ENCODE peak calls at places on chromosomes 12 and 14, in five cellular contexts. U is Daoy; P is activated naive CD4-positive, alpha-beta T cell treated with anti-CD3 and anti-CD28 coated beads, Interleukin-2, amount 10 ng/mL, durations not matched to agents 7 days and 5 days; J is sciatic nerve; C is HL-60. E is an unnamed sample.
A peak's percentile ranks its signal among the peaks of the same experiment; 100 is the strongest.

GRCh38 chr14:74882103-74882920 is 596 bp downstream of the DLST start:
- DNase-seq in U (peak; percentile 45), P (peak; percentile 72), J (peak; percentile 61), C (no peak), E (peak; percentile 68)

GRCh38 chr12:97595423-97595822 is 132.8 kb downstream of the RMST start:
- DNase-seq in U (no peak), P (no peak), J (no peak), C (no peak), E (no peak)

GRCh38 chr14:95136631-95137030 is 20.7 kb downstream of the DICER1 start:
- DNase-seq in U (no peak), P (no peak), J (no peak), C (no peak), E (no peak)

GRCh38 chr12:84793558-84794367 is 118.8 kb downstream of the SLC6A15 start:
- DNase-seq in U (peak; percentile 19), P (no peak), J (no peak), C (no peak), E (no peak)

GRCh38 chr14:70641548-70642312 is at the start of gene TTC9:
- DNase-seq in U (peak; percentile 35), P (peak; percentile 62), J (no peak), C (no peak), E (peak; percentile 6)

GRCh38 chr12:132424118-132424438 is 65.9 kb upstream of the FBRSL1 start:
- DNase-seq in U (no peak), P (no peak), J (no peak), C (no peak), E (no peak)

GRCh38 chr12:9064201-9064814 is 51.4 kb downstream of the A2M start:
- DNase-seq in U (peak; percentile 60), P (peak; percentile 70), J (peak; percentile 74), C (peak; percentile 5), E (peak; percentile 64)

GRCh38 chr14:88045705-88046104 is 40.8 kb downstream of the GPR65 start:
- DNase-seq in U (no peak), P (no peak), J (no peak), C (no peak), E (no peak)

GRCh38 chr12:27493260-27493935 is 30.6 kb upstream of the PPFIBP1 start:
- DNase-seq in U (no peak), P (no peak), J (no peak), C (no peak), E (no peak)

GRCh38 chr12:19450362-19450761 is 11.1 kb downstream of the AEBP2 start:
- DNase-seq in U (no peak), P (no peak), J (no peak), C (no peak), E (no peak)

GRCh38 chr14:28777773-28778606 is 11.4 kb downstream of the FOXG1 start:
- DNase-seq in U (no peak), P (no peak), J (no peak), C (no peak), E (no peak)

GRCh38 chr12:131009595-131010270 is 56.0 kb downstream of the ADGRD1 start:
- DNase-seq in U (no peak), P (no peak), J (no peak), C (no peak), E (no peak)

GRCh38 chr12:131092911-131093901 is 139.5 kb downstream of the ADGRD1 start:
- DNase-seq in U (peak; percentile 84), P (no peak), J (peak; percentile 56), C (no peak), E (no peak)

GRCh38 chr12:33205986-33206385 is 233.6 kb downstream of the SYT10 start:
- DNase-seq in U (no peak), P (no peak), J (no peak), C (no peak), E (no peak)

GRCh38 chr12:23911574-23911973 is 37.9 kb downstream of the SOX5 start:
- DNase-seq in U (no peak), P (no peak), J (no peak), C (no peak), E (no peak)

GRCh38 chr12:16119618-16120017 is 157.9 kb downstream of the SLC15A5 start:
- DNase-seq in U (no peak), P (no peak), J (no peak), C (no peak), E (no peak)

GRCh38 chr12:65881965-65882413 is 57.7 kb downstream of the HMGA2 start:
- DNase-seq in U (no peak), P (no peak), J (peak; percentile 83), C (peak; percentile 67), E (peak; percentile 98)

GRCh38 chr14:103185051-103186027 is 62.1 kb downstream of the TNFAIP2 start:
- DNase-seq in U (peak; percentile 30), P (no peak), J (no peak), C (no peak), E (peak; percentile 34)

E was measured in lung microvascular endothelial cell.